ENCODE peak calls at places on chromosomes 6 and 20, in eight cellular contexts. T, H, N, G, V, I, A and J are unnamed samples.

GRCh38 chr6:37491161-37491829 is 8.4 kb downstream of the CCDC167 start:
- DNase-seq in G (no peak), I (no peak), V (no peak), T (no peak), H (no peak), A (no peak), N (peak), J (peak)

GRCh38 chr20:51385941-51386530 is 156.5 kb downstream of the NFATC2 start:
- DNase-seq in N (peak), A (no peak), V (no peak), I (no peak), G (peak), T (no peak), H (no peak), J (peak)

GRCh38 chr6:31293343-31293742 is 21.5 kb upstream of the HLA-C start:
- DNase-seq in T (no peak), N (no peak), V (no peak), G (no peak), I (no peak), H (no peak), A (no peak), J (no peak)

GRCh38 chr6:128606611-128607010 is 86.2 kb upstream of the PTPRK start:
- DNase-seq in I (no peak), N (no peak), T (no peak), G (no peak), V (no peak), A (no peak), H (no peak), J (no peak)

GRCh38 chr6:37111156-37111461 is 58.8 kb upstream of the PIM1 start:
- DNase-seq in I (no peak), N (no peak), G (no peak), H (no peak), T (no peak), A (no peak), V (no peak), J (no peak)

GRCh38 chr20:55054443-55054842 is 579.0 kb downstream of the DOK5 start:
- DNase-seq in N (no peak), T (no peak), A (no peak), I (no peak), G (no peak), H (no peak), V (no peak), J (no peak)

GRCh38 chr6:112183271-112183671 is 71.1 kb downstream of the LAMA4 start:
- DNase-seq in H (no peak), N (no peak), G (no peak), V (no peak), T (no peak), A (no peak), I (no peak), J (no peak)

GRCh38 chr20:59007758-59008511 is 881 bp upstream of the CTSZ start:
- DNase-seq in V (peak), T (no peak), G (no peak), N (peak), H (no peak), I (no peak), A (peak), J (no peak)

GRCh38 chr6:40627316-40627715 is 40.2 kb upstream of the LRFN2 start:
- DNase-seq in V (no peak), H (no peak), I (no peak), N (no peak), A (no peak), T (no peak), G (no peak), J (no peak)

GRCh38 chr6:132590362-132590761 is 821 bp upstream of the TAAR5 start:
- DNase-seq in A (no peak), G (no peak), I (no peak), T (no peak), V (no peak), N (no peak), H (no peak), J (no peak)

GRCh38 chr6:44105146-44105545 is 22.1 kb downstream of the MRPL14 start:
- DNase-seq in G (no peak), T (no peak), A (no peak), N (no peak), V (no peak), H (no peak), I (no peak), J (no peak)

GRCh38 chr6:129280719-129281118 is 397.8 kb downstream of the LAMA2 start:
- DNase-seq in H (no peak), I (peak), A (peak), G (peak), N (no peak), T (peak), V (no peak), J (no peak)

GRCh38 chr20:62174021-62174804 is 8.6 kb upstream of the MTG2 start:
- DNase-seq in G (no peak), H (no peak), V (no peak), A (no peak), I (no peak), T (no peak), N (no peak), J (no peak)

GRCh38 chr20:60236613-60237012 is 278.4 kb downstream of the CDH26 start:
- DNase-seq in G (no peak), I (no peak), T (no peak), N (no peak), A (no peak), V (no peak), H (no peak), J (no peak)

GRCh38 chr20:4366076-4366475 is 350.7 kb upstream of the RNF24 start:
- DNase-seq in T (no peak), H (no peak), A (no peak), N (no peak), G (no peak), I (no peak), V (no peak), J (no peak)

GRCh38 chr20:55166063-55166462 is 690.7 kb downstream of the DOK5 start:
- DNase-seq in N (no peak), G (no peak), V (no peak), T (no peak), H (no peak), A (no peak), I (no peak), J (no peak)

GRCh38 chr6:96794980-96795379 is 42.3 kb downstream of the GPR63 start:
- DNase-seq in V (no peak), T (no peak), N (no peak), I (no peak), G (no peak), A (no peak), H (no peak), J (no peak)

GRCh38 chr20:1298166-1298565 is 30.8 kb downstream of the SDCBP2 start:
- DNase-seq in A (no peak), N (no peak), I (no peak), T (no peak), G (no peak), H (no peak), V (no peak), J (no peak)

GRCh38 chr6:137820952-137821351 is 46.1 kb upstream of the TNFAIP3 start:
- DNase-seq in N (no peak), G (no peak), I (no peak), A (no peak), V (no peak), H (no peak), T (no peak), J (no peak)

GRCh38 chr6:137033828-137034227 is 10.9 kb downstream of the IL20RA start:
- DNase-seq in A (no peak), N (no peak), I (peak), G (peak), V (no peak), H (no peak), T (peak), J (no peak)

GRCh38 chr6:16683524-16684194 is 77.6 kb downstream of the ATXN1 start:
- DNase-seq in T (no peak), I (no peak), G (no peak), N (no peak), V (peak), A (peak), H (no peak), J (no peak)

GRCh38 chr6:158475344-158476302 is 84.3 kb upstream of the TMEM181 start:
- DNase-seq in T (no peak), I (no peak), G (no peak), V (peak), H (no peak), A (no peak), N (no peak), J (no peak)

GRCh38 chr20:49283703-49284625 is 6.1 kb upstream of the ZNFX1 start:
- DNase-seq in N (no peak), G (no peak), T (no peak), H (no peak), I (no peak), A (no peak), V (no peak), J (no peak)

GRCh38 chr6:23176883-23177282 is 607.5 kb downstream of the HDGFL1 start:
- DNase-seq in T (no peak), N (no peak), V (no peak), A (no peak), H (no peak), G (no peak), I (no peak), J (no peak)

GRCh38 chr6:159693894-159694545 is 979 bp upstream of the SOD2 start:
- DNase-seq in A (no peak), I (peak), H (no peak), N (no peak), G (no peak), T (no peak), V (peak), J (peak)

GRCh38 chr6:164098857-164099534 is 684.5 kb downstream of the QKI start:
- DNase-seq in A (peak), G (no peak), T (no peak), I (no peak), V (no peak), N (no peak), H (no peak), J (no peak)

GRCh38 chr6:70398783-70399730 is 14.3 kb upstream of the FAM135A start:
- DNase-seq in I (no peak), G (no peak), N (no peak), H (no peak), T (no peak), V (peak), A (no peak), J (no peak)

GRCh38 chr20:21234816-21235215 is 68.3 kb upstream of the XRN2 start:
- DNase-seq in V (no peak), I (no peak), A (no peak), G (no peak), T (no peak), H (no peak), N (no peak), J (no peak)

GRCh38 chr20:57869951-57870315 is 160.1 kb upstream of the PMEPA1 start:
- DNase-seq in I (no peak), A (no peak), G (no peak), H (no peak), T (no peak), N (no peak), V (no peak), J (peak)

GRCh38 chr20:57930328-57930727 is 220.5 kb upstream of the PMEPA1 start:
- DNase-seq in A (no peak), N (no peak), I (no peak), T (no peak), G (no peak), H (no peak), V (no peak), J (no peak)

GRCh38 chr6:79302341-79302740 is 67.9 kb upstream of the HMGN3 start:
- DNase-seq in A (no peak), H (no peak), N (no peak), G (no peak), V (no peak), I (no peak), T (no peak), J (no peak)

GRCh38 chr6:111823831-111824607 is 49.2 kb downstream of the FYN start:
- DNase-seq in H (no peak), N (no peak), G (no peak), I (no peak), A (no peak), T (no peak), V (no peak), J (no peak)

GRCh38 chr20:6819599-6819998 is 52.1 kb downstream of the BMP2 start:
- DNase-seq in I (no peak), G (no peak), V (peak), T (no peak), N (no peak), H (no peak), A (no peak), J (no peak)

GRCh38 chr6:169998457-169998856 is 247.0 kb downstream of the ERMARD start:
- DNase-seq in I (no peak), G (no peak), A (no peak), T (no peak), N (no peak), V (no peak), H (no peak), J (peak)